ENCODE peak calls at places on chromosome 6, in nine cellular contexts. One of them, this sample, is unnamed.

GRCh38 chr6:36290668-36291620 is 21.1 kb downstream of the PNPLA1 start:
- DNase-seq in thoracic aorta: no peak
- DNase-seq in gastrocnemius medialis: no peak
- DNase-seq in BE2C: no peak
- DNase-seq in cardiac muscle cell: peak; percentile 58
- DNase-seq in IMR-90: no peak
- DNase-seq in lung: peak; percentile 41
- DNase-seq in right cardiac atrium: no peak
- DNase-seq in endodermal cell: peak; percentile 44
- DNase-seq in this sample: no peak

GRCh38 chr6:119334535-119335264 is 14.9 kb downstream of the MAN1A1 start:
- DNase-seq in thoracic aorta: no peak
- DNase-seq in gastrocnemius medialis: no peak
- DNase-seq in BE2C: no peak
- DNase-seq in cardiac muscle cell: peak; percentile 62
- DNase-seq in IMR-90: no peak
- DNase-seq in lung: no peak
- DNase-seq in right cardiac atrium: no peak
- DNase-seq in endodermal cell: no peak
- DNase-seq in this sample: no peak

GRCh38 chr6:56713285-56713684 is 70.6 kb upstream of the DST start:
- DNase-seq in thoracic aorta: peak; percentile 35
- DNase-seq in gastrocnemius medialis: peak; percentile 53
- DNase-seq in BE2C: no peak
- DNase-seq in cardiac muscle cell: peak; percentile 77
- DNase-seq in IMR-90: peak; percentile 89
- DNase-seq in lung: peak; percentile 67
- DNase-seq in right cardiac atrium: peak; percentile 38
- DNase-seq in endodermal cell: peak; percentile 67
- DNase-seq in this sample: no peak

GRCh38 chr6:123592426-123592825 is 44.3 kb downstream of the TRDN start:
- DNase-seq in thoracic aorta: no peak
- DNase-seq in gastrocnemius medialis: no peak
- DNase-seq in BE2C: no peak
- DNase-seq in cardiac muscle cell: no peak
- DNase-seq in IMR-90: no peak
- DNase-seq in lung: no peak
- DNase-seq in right cardiac atrium: no peak
- DNase-seq in endodermal cell: no peak
- DNase-seq in this sample: no peak

GRCh38 chr6:106885659-106886058 is 88.9 kb downstream of the CD24 start:
- DNase-seq in thoracic aorta: no peak
- DNase-seq in gastrocnemius medialis: no peak
- DNase-seq in BE2C: no peak
- DNase-seq in cardiac muscle cell: no peak
- DNase-seq in IMR-90: no peak
- DNase-seq in lung: no peak
- DNase-seq in right cardiac atrium: no peak
- DNase-seq in endodermal cell: no peak
- DNase-seq in this sample: no peak

GRCh38 chr6:25389501-25389900 is 110.3 kb downstream of the CARMIL1 start:
- DNase-seq in thoracic aorta: no peak
- DNase-seq in gastrocnemius medialis: no peak
- DNase-seq in BE2C: no peak
- DNase-seq in cardiac muscle cell: peak; percentile 70
- DNase-seq in IMR-90: no peak
- DNase-seq in lung: no peak
- DNase-seq in right cardiac atrium: no peak
- DNase-seq in endodermal cell: no peak
- DNase-seq in this sample: no peak

GRCh38 chr6:63745784-63746183 is 110.2 kb downstream of the PHF3 start:
- DNase-seq in thoracic aorta: no peak
- DNase-seq in gastrocnemius medialis: no peak
- DNase-seq in BE2C: no peak
- DNase-seq in cardiac muscle cell: no peak
- DNase-seq in IMR-90: no peak
- DNase-seq in lung: no peak
- DNase-seq in right cardiac atrium: no peak
- DNase-seq in endodermal cell: no peak
- DNase-seq in this sample: no peak

GRCh38 chr6:45557454-45557853 is 179.7 kb upstream of the SUPT3H start:
- DNase-seq in thoracic aorta: no peak
- DNase-seq in gastrocnemius medialis: no peak
- DNase-seq in BE2C: no peak
- DNase-seq in cardiac muscle cell: no peak
- DNase-seq in IMR-90: no peak
- DNase-seq in lung: no peak
- DNase-seq in right cardiac atrium: no peak
- DNase-seq in endodermal cell: no peak
- DNase-seq in this sample: no peak

GRCh38 chr6:38517005-38517404 is 122.7 kb downstream of the BTBD9 start:
- DNase-seq in thoracic aorta: no peak
- DNase-seq in gastrocnemius medialis: no peak
- DNase-seq in BE2C: no peak
- DNase-seq in cardiac muscle cell: no peak
- DNase-seq in IMR-90: peak; percentile 54
- DNase-seq in lung: no peak
- DNase-seq in right cardiac atrium: no peak
- DNase-seq in endodermal cell: no peak
- DNase-seq in this sample: no peak

GRCh38 chr6:133951227-133951626 is 1.8 kb upstream of the TBPL1 start:
- DNase-seq in thoracic aorta: no peak
- DNase-seq in gastrocnemius medialis: no peak
- DNase-seq in BE2C: no peak
- DNase-seq in cardiac muscle cell: no peak
- DNase-seq in IMR-90: no peak
- DNase-seq in lung: no peak
- DNase-seq in right cardiac atrium: no peak
- DNase-seq in endodermal cell: no peak
- DNase-seq in this sample: no peak

GRCh38 chr6:81766482-81767069 is 14.1 kb upstream of the TENT5A start:
- DNase-seq in thoracic aorta: no peak
- DNase-seq in gastrocnemius medialis: no peak
- DNase-seq in BE2C: no peak
- DNase-seq in cardiac muscle cell: peak; percentile 95
- DNase-seq in IMR-90: peak; percentile 93
- DNase-seq in lung: peak; percentile 61
- DNase-seq in right cardiac atrium: no peak
- DNase-seq in endodermal cell: no peak
- DNase-seq in this sample: no peak

GRCh38 chr6:39251406-39251805 is 22.1 kb upstream of the KCNK5 start:
- DNase-seq in thoracic aorta: no peak
- DNase-seq in gastrocnemius medialis: no peak
- DNase-seq in BE2C: no peak
- DNase-seq in cardiac muscle cell: no peak
- DNase-seq in IMR-90: no peak
- DNase-seq in lung: peak; percentile 38
- DNase-seq in right cardiac atrium: no peak
- DNase-seq in endodermal cell: no peak
- DNase-seq in this sample: no peak

GRCh38 chr6:164825386-164825785 is 484.0 kb downstream of the C6orf118 start:
- DNase-seq in thoracic aorta: no peak
- DNase-seq in gastrocnemius medialis: no peak
- DNase-seq in BE2C: no peak
- DNase-seq in cardiac muscle cell: no peak
- DNase-seq in IMR-90: no peak
- DNase-seq in lung: no peak
- DNase-seq in right cardiac atrium: no peak
- DNase-seq in endodermal cell: no peak
- DNase-seq in this sample: no peak

GRCh38 chr6:960356-960755 is 267.4 kb upstream of the EXOC2 start:
- DNase-seq in thoracic aorta: no peak
- DNase-seq in gastrocnemius medialis: no peak
- DNase-seq in BE2C: no peak
- DNase-seq in cardiac muscle cell: no peak
- DNase-seq in IMR-90: peak; percentile 6
- DNase-seq in lung: no peak
- DNase-seq in right cardiac atrium: no peak
- DNase-seq in endodermal cell: peak; percentile 61
- DNase-seq in this sample: no peak

GRCh38 chr6:30883476-30883742 is 910 bp upstream of the DDR1 start:
- DNase-seq in thoracic aorta: no peak
- DNase-seq in gastrocnemius medialis: no peak
- DNase-seq in BE2C: no peak
- DNase-seq in cardiac muscle cell: no peak
- DNase-seq in IMR-90: no peak
- DNase-seq in lung: no peak
- DNase-seq in right cardiac atrium: no peak
- DNase-seq in endodermal cell: no peak
- DNase-seq in this sample: no peak

GRCh38 chr6:33092385-33092784 is 16.6 kb downstream of the HLA-DPB1 start:
- DNase-seq in thoracic aorta: no peak
- DNase-seq in gastrocnemius medialis: no peak
- DNase-seq in BE2C: no peak
- DNase-seq in cardiac muscle cell: no peak
- DNase-seq in IMR-90: no peak
- DNase-seq in lung: no peak
- DNase-seq in right cardiac atrium: no peak
- DNase-seq in endodermal cell: no peak
- DNase-seq in this sample: no peak

DNA sequence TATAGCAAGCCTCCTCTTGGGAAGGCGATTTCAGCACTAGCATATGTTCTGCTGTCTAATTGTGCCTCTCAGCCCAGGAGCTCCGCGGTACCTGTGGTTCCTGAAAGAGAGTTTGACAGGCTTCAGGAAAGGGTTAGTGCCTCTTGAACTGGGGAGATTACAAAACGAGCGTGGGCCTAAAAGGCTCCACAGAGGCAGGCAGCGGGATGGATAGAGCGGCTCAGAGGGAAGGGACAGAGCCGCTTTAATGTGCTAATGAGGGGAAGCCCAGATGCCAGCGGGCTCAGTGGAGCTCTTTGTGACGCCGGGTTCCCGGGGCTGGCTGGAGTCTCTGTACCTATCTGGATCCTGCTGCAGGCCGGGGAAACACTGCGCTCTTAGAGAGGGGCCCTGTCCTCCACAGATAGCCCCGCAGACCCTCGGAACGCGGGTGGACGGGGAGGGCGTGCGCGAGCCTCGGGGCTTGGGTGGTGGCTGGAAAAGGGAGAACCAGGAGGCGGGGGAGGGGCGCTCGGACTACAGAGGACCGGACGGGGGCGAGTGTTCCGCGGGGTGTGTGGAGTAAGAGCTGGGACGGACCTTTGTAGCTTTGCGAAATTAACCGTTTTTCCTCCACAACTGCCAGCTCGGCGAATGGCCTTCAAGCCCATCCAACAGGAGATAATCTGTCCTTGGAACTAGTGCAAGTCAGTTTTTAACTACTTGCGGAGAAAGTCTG is 12.9 kb downstream of the SLC35F1 start:
- DNase-seq in thoracic aorta: no peak
- DNase-seq in gastrocnemius medialis: no peak
- DNase-seq in BE2C: peak; percentile 38
- DNase-seq in cardiac muscle cell: no peak
- DNase-seq in IMR-90: no peak
- DNase-seq in lung: no peak
- DNase-seq in right cardiac atrium: peak; percentile 37
- DNase-seq in endodermal cell: peak; percentile 88
- DNase-seq in this sample: peak; percentile 82
- H3K4me3 ChIP-seq in thoracic aorta: peak overlapping the region; percentile 55
- H3K4me3 ChIP-seq in gastrocnemius medialis: peak overlapping the region; percentile 24
- H3K4me3 ChIP-seq in BE2C: peak overlapping the region; percentile 56
- H3K4me3 ChIP-seq in cardiac muscle cell: peak overlapping the region; percentile 30
- H3K4me3 ChIP-seq in IMR-90: no peak overlapping the region
- H3K4me3 ChIP-seq in lung: no peak overlapping the region
- H3K4me3 ChIP-seq in right cardiac atrium: peak overlapping the region; percentile 26
- H3K4me3 ChIP-seq in endodermal cell: peak overlapping the region; percentile 85
- H3K4me3 ChIP-seq in this sample: peak overlapping the region; percentile 40

DNA sequence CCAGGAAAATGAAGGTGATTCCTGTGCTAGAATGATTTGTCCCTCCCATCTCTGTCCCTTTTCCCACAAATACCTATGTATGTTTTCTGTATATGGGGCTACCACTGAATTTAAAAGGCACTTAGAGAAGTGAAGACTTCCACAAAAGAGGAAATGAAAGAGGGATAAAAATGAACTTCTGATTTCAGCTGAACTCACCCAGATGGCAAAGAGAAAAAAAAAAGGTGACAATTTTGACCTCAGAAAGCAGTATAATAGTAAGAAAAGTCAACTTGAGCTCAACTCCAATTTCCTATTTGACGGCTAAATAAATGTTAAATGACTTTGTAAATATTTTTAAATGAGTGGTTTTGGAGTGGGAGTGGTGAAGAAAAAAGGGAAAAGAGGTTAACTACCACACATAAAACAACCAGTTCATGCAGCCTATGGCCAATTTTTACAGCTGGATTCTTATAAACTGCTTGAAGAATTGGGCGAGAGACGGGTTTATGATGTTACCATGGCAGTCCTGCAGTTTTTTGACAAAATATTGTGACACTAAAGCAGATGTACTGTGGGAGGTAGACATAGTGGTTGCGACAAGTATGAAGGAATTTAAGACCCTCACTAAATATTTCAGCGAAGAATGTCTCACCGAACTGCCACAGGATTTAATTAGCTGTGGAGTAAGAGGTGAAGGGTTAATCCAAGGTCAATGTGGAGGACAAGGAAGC is 49.7 kb upstream of the ADTRP start:
- DNase-seq in thoracic aorta: no peak
- DNase-seq in gastrocnemius medialis: no peak
- DNase-seq in BE2C: no peak
- DNase-seq in cardiac muscle cell: no peak
- DNase-seq in IMR-90: peak; percentile 11
- DNase-seq in lung: no peak
- DNase-seq in right cardiac atrium: no peak
- DNase-seq in endodermal cell: no peak
- DNase-seq in this sample: no peak
- H3K4me1 ChIP-seq in thoracic aorta: no peaks in the 10 kb centered on the region
- H3K4me1 ChIP-seq in gastrocnemius medialis: no peaks in the 10 kb centered on the region
- H3K4me1 ChIP-seq in BE2C: no peaks in the 10 kb centered on the region
- H3K4me1 ChIP-seq in cardiac muscle cell: peaks cover 9% of the 10 kb centered on the region
- H3K4me1 ChIP-seq in IMR-90: no peaks in the 10 kb centered on the region
- H3K4me1 ChIP-seq in lung: peaks cover 4% of the 10 kb centered on the region
- H3K4me1 ChIP-seq in right cardiac atrium: no peaks in the 10 kb centered on the region
- H3K4me1 ChIP-seq in endodermal cell: peaks cover 7% of the 10 kb centered on the region
- H3K4me1 ChIP-seq in this sample: no peaks in the 10 kb centered on the region

DNA sequence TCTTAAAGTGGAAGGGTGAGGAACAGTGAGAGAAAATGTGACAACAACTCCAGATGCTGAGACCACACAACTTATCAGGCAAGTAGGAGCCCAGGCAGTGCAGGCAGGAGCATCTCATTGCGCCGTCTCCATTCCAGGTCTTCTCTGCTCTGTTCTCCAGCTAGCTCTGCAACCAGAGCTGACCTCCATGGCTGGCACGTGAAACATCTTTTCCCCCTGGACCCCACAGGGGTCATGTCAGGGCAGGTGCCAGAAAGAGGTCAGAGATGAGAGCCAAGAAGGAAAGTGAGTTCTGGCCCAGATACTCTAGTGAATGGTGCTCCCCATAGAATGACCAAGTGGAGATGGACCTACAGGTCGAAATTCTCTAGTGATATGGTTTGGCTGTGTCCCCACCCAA is 281.4 kb downstream of the SMOC2 start:
- DNase-seq in thoracic aorta: no peak
- DNase-seq in gastrocnemius medialis: no peak
- DNase-seq in BE2C: no peak
- DNase-seq in cardiac muscle cell: no peak
- DNase-seq in IMR-90: no peak
- DNase-seq in lung: no peak
- DNase-seq in right cardiac atrium: no peak
- DNase-seq in endodermal cell: no peak
- DNase-seq in this sample: no peak
- H3K9me3 ChIP-seq in thoracic aorta: no peaks in the 10 kb centered on the region
- H3K9me3 ChIP-seq in gastrocnemius medialis: no peaks in the 10 kb centered on the region
- H3K9me3 ChIP-seq in BE2C: no peaks in the 10 kb centered on the region
- H3K9me3 ChIP-seq in cardiac muscle cell: no peaks in the 10 kb centered on the region
- H3K9me3 ChIP-seq in IMR-90: peaks cover 48% of the 10 kb centered on the region
- H3K9me3 ChIP-seq in lung: no peaks in the 10 kb centered on the region
- H3K9me3 ChIP-seq in right cardiac atrium: no peaks in the 10 kb centered on the region
- H3K9me3 ChIP-seq in endodermal cell: peaks cover 19% of the 10 kb centered on the region
- H3K9me3 ChIP-seq in this sample: no peaks in the 10 kb centered on the region

GRCh38 chr6:40585218-40585617 is 1.9 kb downstream of the LRFN2 start:
- DNase-seq in thoracic aorta: no peak
- DNase-seq in gastrocnemius medialis: no peak
- DNase-seq in BE2C: peak; percentile 19
- DNase-seq in cardiac muscle cell: no peak
- DNase-seq in IMR-90: no peak
- DNase-seq in lung: no peak
- DNase-seq in right cardiac atrium: no peak
- DNase-seq in endodermal cell: no peak
- DNase-seq in this sample: no peak
- H3K4me3 ChIP-seq in thoracic aorta: no peak overlapping the region
- H3K4me3 ChIP-seq in gastrocnemius medialis: no peak overlapping the region
- H3K4me3 ChIP-seq in BE2C: peak overlapping the region; percentile 97
- H3K4me3 ChIP-seq in cardiac muscle cell: no peak overlapping the region
- H3K4me3 ChIP-seq in IMR-90: no peak overlapping the region
- H3K4me3 ChIP-seq in lung: no peak overlapping the region
- H3K4me3 ChIP-seq in right cardiac atrium: no peak overlapping the region
- H3K4me3 ChIP-seq in endodermal cell: peak overlapping the region; percentile 83
- H3K4me3 ChIP-seq in this sample: no peak overlapping the region

This sample was measured in HAP-1.